ENCODE peak calls at places on chromosomes 5 and 9, in four cellular contexts. One of them, this sample, is unnamed.

GRCh38 chr5:79200573-79201183 is 35.3 kb upstream of the JMY start:
- DNase-seq in EH: peak
- DNase-seq in AG04450: no peak
- DNase-seq in Calu3: peak
- DNase-seq in this sample: peak

GRCh38 chr5:138529812-138530211 is 13.2 kb downstream of the ETF1 start:
- DNase-seq in EH: no peak
- DNase-seq in AG04450: no peak
- DNase-seq in Calu3: no peak
- DNase-seq in this sample: no peak

GRCh38 chr5:93677344-93678021 is 63.9 kb downstream of the POU5F2 start:
- DNase-seq in EH: peak
- DNase-seq in AG04450: peak
- DNase-seq in Calu3: peak
- DNase-seq in this sample: peak

GRCh38 chr5:16855475-16855874 is 80.6 kb downstream of the MYO10 start:
- DNase-seq in EH: peak
- DNase-seq in AG04450: no peak
- DNase-seq in Calu3: no peak
- DNase-seq in this sample: no peak

GRCh38 chr5:68290260-68290674 is 74.7 kb downstream of the PIK3R1 start:
- DNase-seq in EH: peak
- DNase-seq in AG04450: peak
- DNase-seq in Calu3: peak
- DNase-seq in this sample: peak

GRCh38 chr9:13750639-13751038 is 471.1 kb upstream of the MPDZ start:
- DNase-seq in EH: no peak
- DNase-seq in AG04450: no peak
- DNase-seq in Calu3: no peak
- DNase-seq in this sample: no peak

GRCh38 chr5:141846031-141846430 is 32.2 kb downstream of the PCDH1 start:
- DNase-seq in EH: peak
- DNase-seq in AG04450: peak
- DNase-seq in Calu3: no peak
- DNase-seq in this sample: peak

GRCh38 chr5:95244479-95244878 is 40.4 kb downstream of the MCTP1 start:
- DNase-seq in EH: no peak
- DNase-seq in AG04450: no peak
- DNase-seq in Calu3: no peak
- DNase-seq in this sample: no peak

GRCh38 chr9:36082928-36083327 is 46.2 kb downstream of the RECK start:
- DNase-seq in EH: no peak
- DNase-seq in AG04450: no peak
- DNase-seq in Calu3: no peak
- DNase-seq in this sample: no peak

GRCh38 chr9:3261484-3261883 is 264.3 kb downstream of the RFX3 start:
- DNase-seq in EH: no peak
- DNase-seq in AG04450: no peak
- DNase-seq in Calu3: no peak
- DNase-seq in this sample: peak

GRCh38 chr9:16275795-16276624 is 594.5 kb downstream of the BNC2 start:
- DNase-seq in EH: no peak
- DNase-seq in AG04450: no peak
- DNase-seq in Calu3: no peak
- DNase-seq in this sample: no peak

GRCh38 chr5:891837-892389 is 688 bp downstream of the BRD9 start:
- DNase-seq in EH: peak
- DNase-seq in AG04450: no peak
- DNase-seq in Calu3: peak
- DNase-seq in this sample: peak

GRCh38 chr5:122076669-122077450 is 1.2 kb downstream of the LOX start:
- DNase-seq in EH: peak
- DNase-seq in AG04450: no peak
- DNase-seq in Calu3: peak
- DNase-seq in this sample: peak

GRCh38 chr9:16262467-16263261 is 607.8 kb downstream of the BNC2 start:
- DNase-seq in EH: peak
- DNase-seq in AG04450: no peak
- DNase-seq in Calu3: no peak
- DNase-seq in this sample: peak

GRCh38 chr9:124054671-124055212 is 43.2 kb downstream of the LHX2 start:
- DNase-seq in EH: peak
- DNase-seq in AG04450: peak
- DNase-seq in Calu3: peak
- DNase-seq in this sample: peak

GRCh38 chr5:180304016-180304292 is 12.1 kb upstream of the MAPK9 start:
- DNase-seq in EH: no peak
- DNase-seq in AG04450: no peak
- DNase-seq in Calu3: no peak
- DNase-seq in this sample: no peak

GRCh38 chr9:128286435-128286834 is 10.4 kb downstream of the SWI5 start:
- DNase-seq in EH: peak
- DNase-seq in AG04450: no peak
- DNase-seq in Calu3: no peak
- DNase-seq in this sample: no peak

GRCh38 chr9:97638666-97639065 is 5.0 kb downstream of the NCBP1 start:
- DNase-seq in EH: no peak
- DNase-seq in AG04450: no peak
- DNase-seq in Calu3: no peak
- DNase-seq in this sample: peak

GRCh38 chr9:76704601-76705204 is 59.5 kb upstream of the PCA3 start:
- DNase-seq in EH: peak
- DNase-seq in AG04450: peak
- DNase-seq in Calu3: peak
- DNase-seq in this sample: peak